ENCODE peak calls at places on chromosomes 12 and 14, in eight cellular contexts. X is A549, I is lower lobe of right lung, U is BE2C, T is pancreas, K is left ventricle myocardium inferior, E is GM06990, J is NB4. S is an unnamed sample.

GRCh38 chr14:64878775-64879634 is 702 bp downstream of the SPTB start:
- DNase-seq in X (peak), I (no peak), U (no peak), T (peak), K (no peak), E (peak), J (no peak), S (no peak)

GRCh38 chr14:35747379-35747778 is 61.7 kb downstream of the RALGAPA1 start:
- DNase-seq in X (no peak), I (no peak), U (no peak), T (no peak), K (no peak), E (no peak), J (no peak), S (no peak)

GRCh38 chr12:88703790-88704189 is 123.5 kb upstream of the KITLG start:
- DNase-seq in X (no peak), I (no peak), U (no peak), T (no peak), K (no peak), E (no peak), J (no peak), S (no peak)

GRCh38 chr14:50173891-50174290 is 57.5 kb downstream of the SOS2 start:
- DNase-seq in X (no peak), I (no peak), U (no peak), T (no peak), K (no peak), E (no peak), J (peak), S (no peak)

GRCh38 chr12:121132601-121133481 is at the start of gene P2RX7:
- DNase-seq in X (peak), I (peak), U (peak), T (peak), K (peak), E (peak), J (peak), S (peak)

GRCh38 chr12:24649634-24650033 is 299.3 kb downstream of the BCAT1 start:
- DNase-seq in X (no peak), I (no peak), U (no peak), T (no peak), K (no peak), E (no peak), J (no peak), S (no peak)

GRCh38 chr14:50230601-50231474 is 540 bp downstream of the SOS2 start:
- DNase-seq in X (peak), I (peak), U (peak), T (peak), K (peak), E (peak), J (peak), S (peak)

GRCh38 chr12:72511906-72512305 is 239.7 kb downstream of the TRHDE start:
- DNase-seq in X (no peak), I (no peak), U (no peak), T (no peak), K (no peak), E (no peak), J (no peak), S (no peak)

GRCh38 chr14:52312872-52313492 is 1.1 kb upstream of the PTGER2 start:
- DNase-seq in X (no peak), I (no peak), U (no peak), T (no peak), K (no peak), E (no peak), J (peak), S (no peak)

GRCh38 chr14:104244221-104245011 is 106.0 kb downstream of the KIF26A start:
- DNase-seq in X (no peak), I (peak), U (no peak), T (no peak), K (no peak), E (no peak), J (no peak), S (no peak)

GRCh38 chr12:98399532-98399931 is 115.9 kb upstream of the TMPO start:
- DNase-seq in X (peak), I (no peak), U (no peak), T (no peak), K (no peak), E (peak), J (peak), S (peak)

GRCh38 chr14:104998801-104999200 is 13.2 kb downstream of the CLBA1 start:
- DNase-seq in X (no peak), I (peak), U (no peak), T (no peak), K (no peak), E (no peak), J (no peak), S (no peak)

GRCh38 chr14:87805315-87805723 is 187.7 kb downstream of the GALC start:
- DNase-seq in X (peak), I (no peak), U (peak), T (peak), K (peak), E (peak), J (peak), S (peak)

GRCh38 chr12:109910969-109911348 is 10.9 kb downstream of the TCHP start:
- DNase-seq in X (peak), I (peak), U (peak), T (peak), K (no peak), E (peak), J (peak), S (peak)

GRCh38 chr12:13981296-13981962 is at the start of gene GRIN2B:
- DNase-seq in X (peak), I (no peak), U (no peak), T (no peak), K (no peak), E (peak), J (no peak), S (no peak)

GRCh38 chr12:122944588-122944987 is 21.7 kb downstream of the ABCB9 start:
- DNase-seq in X (no peak), I (no peak), U (no peak), T (peak), K (no peak), E (no peak), J (no peak), S (no peak)

GRCh38 chr12:122422769-122423257 is 344 bp upstream of the CLIP1 start:
- DNase-seq in X (peak), I (peak), U (no peak), T (no peak), K (peak), E (no peak), J (peak), S (peak)

GRCh38 chr12:14416658-14417057 is 51.2 kb downstream of the ATF7IP start:
- DNase-seq in X (no peak), I (no peak), U (peak), T (no peak), K (no peak), E (no peak), J (peak), S (peak)

GRCh38 chr14:80037349-80037748 is 174.0 kb downstream of the DIO2 start:
- DNase-seq in X (no peak), I (no peak), U (no peak), T (no peak), K (no peak), E (no peak), J (no peak), S (no peak)

GRCh38 chr12:76072568-76072967 is 11.9 kb downstream of the NAP1L1 start:
- DNase-seq in X (no peak), I (no peak), U (no peak), T (no peak), K (no peak), E (no peak), J (no peak), S (no peak)

GRCh38 chr12:40689576-40689975 is 2.7 kb upstream of the CNTN1 start:
- DNase-seq in X (no peak), I (no peak), U (no peak), T (no peak), K (no peak), E (no peak), J (no peak), S (no peak)

GRCh38 chr14:33794791-33795300 is 156.0 kb downstream of the EGLN3 start:
- DNase-seq in X (no peak), I (no peak), U (no peak), T (no peak), K (no peak), E (no peak), J (no peak), S (no peak)

GRCh38 chr14:106843951-106844483 is 1317.6 kb downstream of the TMEM121 start:
- DNase-seq in X (peak), I (peak), U (no peak), T (peak), K (no peak), E (peak), J (peak), S (peak)

GRCh38 chr14:102848830-102849521 is 71.7 kb downstream of the TRAF3 start:
- DNase-seq in X (no peak), I (no peak), U (peak), T (no peak), K (peak), E (no peak), J (no peak), S (no peak)

GRCh38 chr14:85528080-85528881 is 1.7 kb upstream of the FLRT2 start:
- DNase-seq in X (peak), I (no peak), U (no peak), T (no peak), K (no peak), E (no peak), J (no peak), S (no peak)

GRCh38 chr12:65655074-65655493 is 169.2 kb upstream of the HMGA2 start:
- DNase-seq in X (no peak), I (no peak), U (no peak), T (no peak), K (no peak), E (no peak), J (no peak), S (no peak)

GRCh38 chr12:127926004-127926403 is 341.0 kb upstream of the TMEM132C start:
- DNase-seq in X (no peak), I (no peak), U (no peak), T (no peak), K (no peak), E (no peak), J (no peak), S (no peak)

GRCh38 chr12:67457799-67458680 is 188.9 kb downstream of the CAND1 start:
- DNase-seq in X (no peak), I (no peak), U (no peak), T (no peak), K (no peak), E (no peak), J (peak), S (peak)

GRCh38 chr12:123389560-123390351 is 5.8 kb downstream of the KMT5A start:
- DNase-seq in X (peak), I (peak), U (peak), T (peak), K (peak), E (peak), J (peak), S (peak)

GRCh38 chr14:78399316-78399889 is 229.2 kb downstream of the NRXN3 start:
- DNase-seq in X (no peak), I (no peak), U (no peak), T (no peak), K (no peak), E (no peak), J (peak), S (peak)

GRCh38 chr14:74799765-74800164 is 36.6 kb downstream of the YLPM1 start:
- DNase-seq in X (no peak), I (no peak), U (no peak), T (no peak), K (no peak), E (no peak), J (no peak), S (no peak)

DNA sequence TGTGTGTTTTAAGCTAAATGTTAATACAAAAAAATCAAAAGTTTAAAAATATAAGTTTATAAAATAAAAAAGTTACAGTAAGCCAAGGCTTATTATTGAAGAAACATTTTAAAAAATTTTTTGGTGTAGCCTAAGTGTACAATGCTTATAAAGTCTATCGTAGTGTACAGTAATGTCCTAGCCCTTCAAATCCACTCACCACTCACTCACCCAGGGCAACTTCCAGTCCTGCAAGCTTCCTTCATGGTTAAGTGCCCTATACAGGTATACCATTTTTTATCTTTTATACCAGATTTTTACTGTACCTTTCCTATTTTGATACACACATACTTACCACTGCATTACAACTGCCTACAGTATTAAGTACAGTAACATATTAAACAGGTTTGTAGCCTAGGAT is 11.9 kb downstream of the UBE2N start:
- DNase-seq in X (no peak), I (no peak), U (no peak), T (no peak), K (no peak), E (no peak), J (no peak), S (no peak)
- H3K4me3 ChIP-seq in X (no peak), I (no peak), U (no peak), T (no peak), K (no peak), E (no peak), J (no peak), S (no peak)

DNA sequence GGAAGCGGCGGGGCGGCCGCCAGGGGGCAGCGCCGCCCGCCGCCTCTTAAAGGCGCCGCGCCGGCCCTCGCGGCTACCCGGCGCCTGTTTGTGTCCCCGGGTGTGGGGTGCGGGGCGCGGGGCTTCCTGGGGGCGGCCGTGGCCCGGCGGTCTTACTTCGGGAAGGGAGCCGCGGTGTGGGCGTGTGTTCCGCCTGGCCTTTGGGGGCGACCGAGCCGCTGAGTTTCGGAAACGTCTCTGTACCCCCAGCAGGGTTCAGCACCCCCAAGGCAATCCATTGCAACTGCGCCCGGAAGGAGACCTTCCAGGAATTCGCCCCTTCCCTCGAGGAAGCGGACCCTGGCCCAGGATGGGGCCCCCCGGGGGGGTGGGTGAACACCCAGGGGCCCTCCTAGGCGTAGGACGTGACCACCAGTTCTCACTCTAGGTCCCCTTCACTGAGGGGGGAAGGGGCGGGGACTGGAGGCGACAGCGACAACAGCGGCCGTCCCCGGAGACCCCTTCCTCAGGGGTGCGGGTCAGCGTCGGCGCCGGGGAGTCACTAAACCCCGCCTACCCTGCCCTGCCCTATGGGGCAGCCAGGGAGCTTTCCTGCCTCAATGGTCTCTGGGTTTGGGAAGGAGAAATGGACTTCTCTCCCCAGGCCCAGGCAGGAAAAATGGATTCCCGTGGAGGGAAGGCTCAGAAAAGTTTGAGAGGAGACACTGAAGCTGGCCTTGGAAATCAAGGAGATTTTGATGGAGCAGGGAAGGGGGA is at the start of gene ITPK1:
- DNase-seq in X (peak), I (peak), U (peak), T (peak), K (peak), E (peak), J (peak), S (peak)
- TF ChIP-seq CTCF in X (peak), I (no peak), U (peak), T (no peak), K (peak), E (no peak), J (no peak), S (peak)

GRCh38 chr14:100903672-100904185 is at the start of gene RTL1:
- DNase-seq in X (no peak), I (no peak), U (no peak), T (no peak), K (no peak), E (no peak), J (no peak), S (no peak)
- H3K4me3 ChIP-seq in X (no peak), I (no peak), U (peak), T (no peak), K (peak), E (no peak), J (no peak), S (no peak)

DNA sequence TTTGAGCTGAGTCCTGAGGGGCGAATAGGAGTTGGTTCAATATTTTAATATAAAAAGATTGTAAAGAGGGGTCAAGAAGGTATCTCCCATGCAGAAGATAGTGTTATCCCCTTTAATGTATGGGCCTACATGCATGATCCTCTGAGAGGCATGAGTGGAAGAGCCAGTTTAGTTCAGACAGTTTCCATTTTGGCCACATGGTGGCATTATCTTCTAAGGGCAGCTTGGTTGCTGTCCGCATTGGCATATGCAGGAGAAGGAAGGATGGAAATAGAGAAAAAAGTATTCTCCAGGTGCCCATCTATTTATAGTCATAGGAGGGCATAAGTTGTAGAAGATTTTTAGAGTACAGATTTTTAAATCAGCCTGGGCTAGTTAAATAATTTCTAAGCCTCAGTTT is 5.4 kb downstream of the SAMD4A start:
- DNase-seq in X (no peak), I (no peak), U (peak), T (no peak), K (no peak), E (no peak), J (peak), S (peak)
- TF ChIP-seq CTCF in X (peak), I (peak), U (peak), T (no peak), K (peak), E (peak), J (peak), S (peak)

GRCh38 chr14:100840286-100840685 is 14.4 kb downstream of the MEG3 start:
- DNase-seq in X (no peak), I (peak), U (no peak), T (no peak), K (no peak), E (no peak), J (no peak), S (no peak)
- H3K4me3 ChIP-seq in X (no peak), I (no peak), U (no peak), T (no peak), K (no peak), E (no peak), J (no peak), S (no peak)

GRCh38 chr12:111312708-111313107 is 56.2 kb downstream of the PHETA1 start:
- DNase-seq in X (no peak), I (no peak), U (no peak), T (no peak), K (no peak), E (no peak), J (no peak), S (no peak)

GRCh38 chr12:111311011-111311410 is 57.9 kb downstream of the PHETA1 start:
- DNase-seq in X (no peak), I (no peak), U (no peak), T (no peak), K (no peak), E (no peak), J (no peak), S (no peak)

GRCh38 chr12:111312016-111312415 is 56.9 kb downstream of the PHETA1 start:
- DNase-seq in X (no peak), I (no peak), U (no peak), T (no peak), K (no peak), E (no peak), J (no peak), S (no peak)

GRCh38 chr12:111314949-111315539 is 53.9 kb downstream of the PHETA1 start:
- DNase-seq in X (no peak), I (no peak), U (no peak), T (no peak), K (no peak), E (no peak), J (peak), S (no peak)

DNA sequence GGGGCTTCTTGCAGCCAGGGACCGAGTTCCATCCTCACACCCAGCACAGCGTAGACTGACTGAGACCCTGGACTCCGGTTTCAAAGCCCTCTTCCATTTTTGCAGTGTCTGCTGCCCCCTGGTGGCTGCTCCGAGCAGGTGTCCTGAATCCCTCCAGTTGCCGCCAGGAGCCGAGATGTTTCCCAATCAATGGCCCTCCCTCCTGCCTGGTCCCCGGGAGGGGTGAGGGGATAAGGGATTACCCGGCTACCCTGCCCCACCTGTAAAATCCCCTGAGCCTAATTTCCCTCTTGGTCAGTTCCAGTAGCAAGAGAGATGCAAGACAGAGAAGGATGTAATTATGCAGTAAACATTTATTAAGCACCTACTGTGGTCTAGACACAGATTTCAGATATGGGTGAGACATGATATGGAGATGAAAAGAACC is 55.0 kb downstream of the PHETA1 start:
- DNase-seq in X (peak), I (peak), U (peak), T (peak), K (peak), E (peak), J (peak), S (peak)
- TF ChIP-seq CTCF in X (peak), I (peak), U (peak), T (peak), K (peak), E (peak), J (peak), S (peak)

DNA sequence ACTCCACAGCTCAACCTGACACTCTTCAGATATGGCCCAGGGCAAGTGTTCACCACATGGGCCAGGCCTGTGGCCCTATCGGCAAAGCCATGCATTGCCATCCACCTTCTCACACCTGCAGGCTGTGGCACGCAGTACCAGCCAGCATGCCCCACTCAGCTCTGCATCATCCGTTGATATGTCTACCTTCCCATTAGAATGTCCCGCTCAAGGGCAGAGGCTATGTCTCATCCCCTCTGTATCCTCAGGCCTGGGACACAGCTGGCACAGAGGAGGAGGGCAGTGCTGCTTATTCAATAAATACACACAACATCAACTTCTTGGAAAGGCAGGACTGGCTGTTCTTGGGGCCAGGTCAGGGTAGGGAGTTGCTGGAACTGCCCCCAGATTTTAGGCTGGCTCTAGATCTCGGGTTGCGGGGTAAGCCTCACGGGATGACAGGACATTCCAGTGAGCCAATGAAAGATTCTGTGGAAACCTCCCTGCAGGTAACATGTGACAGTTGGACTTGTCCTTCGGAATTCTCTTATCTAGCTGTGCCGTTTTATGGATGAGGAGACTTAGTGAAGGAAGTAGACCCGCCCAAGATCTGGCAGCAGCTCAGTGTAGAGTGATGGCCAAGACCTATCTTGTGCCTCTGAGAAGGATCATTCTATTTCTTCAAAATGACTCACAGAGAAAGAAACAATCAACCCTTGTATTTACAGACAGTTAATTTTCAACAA is 25.6 kb downstream of the SYNE3 start:
- DNase-seq in X (no peak), I (no peak), U (no peak), T (no peak), K (peak), E (no peak), J (no peak), S (no peak)
- H3K4me3 ChIP-seq in X (no peak), I (no peak), U (no peak), T (no peak), K (no peak), E (no peak), J (no peak), S (no peak)

S was measured in GM12865.